ENCODE peak calls at places on chromosome X, in seven cellular contexts. O, L, S, W, V, C and R are unnamed samples.

GRCh38 chrX:97384685-97385084 is 501.0 kb downstream of the RPA4 start:
- DNase-seq in O (no peak), L (no peak), S (no peak), W (no peak), V (no peak), C (no peak), R (no peak)

GRCh38 chrX:44770111-44770510 is 73.7 kb upstream of the DUSP21 start:
- DNase-seq in O (no peak), L (no peak), S (no peak), W (no peak), V (no peak), C (no peak), R (no peak)

GRCh38 chrX:122622800-122623199 is 561.3 kb upstream of the GRIA3 start:
- DNase-seq in O (no peak), L (no peak), S (no peak), W (no peak), V (no peak), C (no peak), R (no peak)

GRCh38 chrX:118066867-118067515 is 49.6 kb downstream of the KLHL13 start:
- DNase-seq in O (no peak), L (no peak), S (no peak), W (no peak), V (no peak), C (no peak), R (no peak)

GRCh38 chrX:9352683-9353430 is 112.0 kb upstream of the TBL1X start:
- DNase-seq in O (no peak), L (peak; percentile 75), S (no peak), W (peak; percentile 53), V (no peak), C (peak; percentile 68), R (no peak)

GRCh38 chrX:12986886-12987285 is 12.0 kb downstream of the TMSB4X start:
- DNase-seq in O (no peak), L (no peak), S (no peak), W (no peak), V (no peak), C (no peak), R (no peak)

GRCh38 chrX:9875801-9876200 is 89.6 kb downstream of the SHROOM2 start:
- DNase-seq in O (no peak), L (no peak), S (no peak), W (no peak), V (no peak), C (no peak), R (no peak)

GRCh38 chrX:12956704-12957541 is 18.0 kb upstream of the TMSB4X start:
- DNase-seq in O (no peak), L (peak; percentile 63), S (no peak), W (peak; percentile 71), V (no peak), C (no peak), R (peak; percentile 70)

GRCh38 chrX:31038585-31039326 is 33.1 kb downstream of the FTHL17 start:
- DNase-seq in O (peak; percentile 28), L (peak; percentile 31), S (peak; percentile 40), W (peak; percentile 49), V (peak; percentile 17), C (peak; percentile 5), R (peak; percentile 24)

GRCh38 chrX:39162322-39162721 is 361.1 kb downstream of the MID1IP1 start:
- DNase-seq in O (peak; percentile 38), L (no peak), S (peak; percentile 53), W (no peak), V (no peak), C (no peak), R (no peak)

GRCh38 chrX:123153846-123154335 is 30.2 kb upstream of the GRIA3 start:
- DNase-seq in O (no peak), L (no peak), S (no peak), W (no peak), V (no peak), C (no peak), R (no peak)

GRCh38 chrX:150361070-150361776 is 1.9 kb upstream of the MAMLD1 start:
- DNase-seq in O (peak; percentile 59), L (peak; percentile 26), S (peak; percentile 51), W (peak; percentile 19), V (no peak), C (no peak), R (peak; percentile 79)

GRCh38 chrX:3516051-3516541 is 169.6 kb upstream of the MXRA5 start:
- DNase-seq in O (no peak), L (peak; percentile 63), S (no peak), W (no peak), V (no peak), C (no peak), R (no peak)

GRCh38 chrX:3518870-3519269 is 172.4 kb upstream of the MXRA5 start:
- DNase-seq in O (peak; percentile 30), L (peak; percentile 92), S (no peak), W (peak; percentile 87), V (no peak), C (no peak), R (peak; percentile 11)

GRCh38 chrX:3522016-3522690 is 175.7 kb upstream of the MXRA5 start:
- DNase-seq in O (no peak), L (peak; percentile 82), S (no peak), W (peak; percentile 20), V (no peak), C (no peak), R (no peak)

GRCh38 chrX:3520987-3521875 is 174.8 kb upstream of the MXRA5 start:
- DNase-seq in O (no peak), L (peak; percentile 57), S (no peak), W (peak; percentile 45), V (no peak), C (no peak), R (no peak)

DNA sequence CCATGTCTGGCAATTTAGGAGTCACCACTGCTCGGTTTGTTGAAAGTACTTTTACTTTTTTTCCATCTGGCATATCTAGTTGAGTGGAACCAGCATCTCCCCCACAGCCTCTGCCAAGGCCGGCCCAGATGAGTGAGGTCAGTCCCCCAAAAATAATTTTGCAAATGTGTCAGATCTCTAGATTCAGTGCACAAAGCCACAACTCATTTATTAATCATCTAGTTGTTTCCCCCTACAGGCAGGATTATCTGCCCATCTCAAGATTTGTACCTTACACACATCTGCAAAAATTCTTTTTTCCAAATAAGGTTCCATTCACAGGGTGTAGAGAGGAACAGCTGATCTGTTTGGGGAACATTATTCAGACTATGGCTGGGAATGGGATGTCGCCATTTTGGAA is 174.0 kb upstream of the MXRA5 start:
- DNase-seq in O (no peak), L (no peak), S (no peak), W (no peak), V (no peak), C (no peak), R (no peak)
- H3K4ac ChIP-seq in O (no peak overlapping the region), L (peak overlapping the region; percentile 84), S (no peak overlapping the region), W (no peak overlapping the region), V (no peak overlapping the region), C (no peak overlapping the region), R (no peak overlapping the region)

GRCh38 chrX:101799387-101799786 is 132.4 kb downstream of the ZMAT1 start:
- DNase-seq in O (peak; percentile 82), L (peak; percentile 80), S (peak; percentile 70), W (peak; percentile 85), V (peak; percentile 80), C (peak; percentile 82), R (peak; percentile 89)
- H3K27ac ChIP-seq in O (no peak overlapping the region), L (no peak overlapping the region), S (no peak overlapping the region), W (no peak overlapping the region), V (no peak overlapping the region), C (no peak overlapping the region), R (no peak overlapping the region)

DNA sequence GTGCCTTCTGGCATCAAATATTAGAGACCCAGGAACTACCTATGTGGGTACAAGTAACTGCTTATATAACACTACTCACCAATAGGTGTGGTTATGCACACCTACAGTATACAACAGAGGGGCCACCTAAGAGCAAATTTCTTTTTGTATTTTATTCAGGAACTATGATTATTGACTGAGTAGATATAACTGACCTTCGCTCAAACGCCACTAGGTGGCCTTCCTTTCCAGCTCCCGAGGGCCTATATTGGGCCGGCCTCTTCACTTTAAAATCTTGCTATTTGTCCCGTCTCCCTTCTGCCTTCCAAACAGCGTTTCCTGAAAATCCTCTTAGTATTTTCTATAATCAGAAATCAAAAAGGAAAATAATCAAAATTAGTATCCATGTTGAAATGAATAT is 19.9 kb upstream of the PABPC5 start:
- DNase-seq in O (no peak), L (no peak), S (no peak), W (no peak), V (no peak), C (no peak), R (peak; percentile 8)
- H3K4ac ChIP-seq in O (no peak overlapping the region), L (no peak overlapping the region), S (no peak overlapping the region), W (no peak overlapping the region), V (no peak overlapping the region), C (no peak overlapping the region), R (no peak overlapping the region)

GRCh38 chrX:20026278-20026677 is 35.4 kb upstream of the BCLAF3 start:
- DNase-seq in O (no peak), L (peak; percentile 60), S (no peak), W (peak; percentile 39), V (no peak), C (no peak), R (peak; percentile 60)

GRCh38 chrX:20032201-20032600 is 41.3 kb upstream of the BCLAF3 start:
- DNase-seq in O (no peak), L (no peak), S (no peak), W (no peak), V (no peak), C (no peak), R (no peak)

GRCh38 chrX:20028588-20028987 is 37.7 kb upstream of the BCLAF3 start:
- DNase-seq in O (no peak), L (no peak), S (no peak), W (no peak), V (no peak), C (no peak), R (peak; percentile 2)

GRCh38 chrX:20029728-20030127 is 38.9 kb upstream of the BCLAF3 start:
- DNase-seq in O (no peak), L (no peak), S (no peak), W (no peak), V (no peak), C (no peak), R (no peak)
- H3K27ac ChIP-seq in O (no peak overlapping the region), L (no peak overlapping the region), S (no peak overlapping the region), W (no peak overlapping the region), V (no peak overlapping the region), C (peak overlapping the region; percentile 59), R (no peak overlapping the region)

GRCh38 chrX:16867947-16868346 is 2.2 kb downstream of the RBBP7 start:
- DNase-seq in O (no peak), L (no peak), S (no peak), W (no peak), V (no peak), C (no peak), R (no peak)

GRCh38 chrX:16862829-16863228 is 7.3 kb downstream of the RBBP7 start:
- DNase-seq in O (no peak), L (no peak), S (no peak), W (no peak), V (no peak), C (no peak), R (no peak)
- H3K4ac ChIP-seq in O (no peak overlapping the region), L (no peak overlapping the region), S (no peak overlapping the region), W (no peak overlapping the region), V (no peak overlapping the region), C (no peak overlapping the region), R (no peak overlapping the region)